ENCODE peak calls at places on chromosomes 12 and 14, in six cellular contexts. R is stomach; W is CD4-positive, alpha-beta memory T cell; Z is cardiac muscle cell; G is CD4-positive, CD25-positive, alpha-beta regulatory T cell; D is pancreas. H is an unnamed sample. For H3K4me1, the result is how much of the 10 kb centered on the place peaks cover.

GRCh38 chr14:74658535-74659130 is 46.6 kb upstream of the LTBP2 start:
- DNase-seq in Z (no peak), W (no peak), G (no peak), D (no peak), R (no peak), H (no peak)

GRCh38 chr14:106694638-106695393 is 1168.4 kb downstream of the TMEM121 start:
- DNase-seq in D (no peak), Z (no peak), W (peak), G (peak), R (no peak), H (peak)

GRCh38 chr14:55303646-55304277 is 32.5 kb downstream of the FBXO34 start:
- DNase-seq in Z (no peak), D (no peak), G (no peak), R (no peak), W (no peak), H (no peak)

GRCh38 chr12:107127482-107128185 is 34.3 kb upstream of the CRY1 start:
- DNase-seq in R (no peak), W (no peak), D (no peak), G (no peak), Z (no peak), H (no peak)

GRCh38 chr14:104446611-104447010 is 133.0 kb upstream of the C14orf180 start:
- DNase-seq in R (peak), W (no peak), Z (no peak), D (no peak), G (no peak), H (no peak)

GRCh38 chr12:117498256-117498655 is 136.8 kb upstream of the NOS1 start:
- DNase-seq in G (no peak), Z (no peak), R (no peak), D (peak), W (no peak), H (no peak)

GRCh38 chr12:131287015-131287937 is 333.6 kb downstream of the ADGRD1 start:
- DNase-seq in Z (no peak), R (no peak), W (no peak), G (no peak), D (peak), H (no peak)

GRCh38 chr12:55717397-55718007 is 1.7 kb downstream of the BLOC1S1 start:
- DNase-seq in D (no peak), Z (no peak), R (no peak), G (no peak), W (no peak), H (no peak)

GRCh38 chr12:105741786-105742566 is 396.8 kb downstream of the NUAK1 start:
- DNase-seq in G (no peak), W (no peak), Z (no peak), R (no peak), D (no peak), H (no peak)

GRCh38 chr14:94122438-94122837 is 7.0 kb downstream of the IFI27L2 start:
- DNase-seq in R (peak), W (no peak), D (no peak), Z (no peak), G (no peak), H (no peak)

GRCh38 chr12:17680220-17680619 is 409.8 kb downstream of the RERGL start:
- DNase-seq in R (no peak), D (no peak), Z (no peak), G (no peak), W (no peak), H (no peak)

GRCh38 chr12:108052260-108052659 is 76.8 kb upstream of the WSCD2 start:
- DNase-seq in Z (no peak), W (peak), D (no peak), G (no peak), R (no peak), H (no peak)

GRCh38 chr14:75428230-75429104 is 645 bp downstream of the JDP2 start:
- DNase-seq in R (peak), G (no peak), D (peak), Z (peak), W (no peak), H (no peak)

GRCh38 chr14:92755495-92755894 is 7.1 kb upstream of the LGMN start:
- DNase-seq in R (no peak), W (no peak), G (no peak), Z (no peak), D (no peak), H (no peak)

GRCh38 chr12:119134673-119135072 is 44.1 kb upstream of the HSPB8 start:
- DNase-seq in G (no peak), R (no peak), W (no peak), D (no peak), Z (no peak), H (no peak)

GRCh38 chr12:25904442-25904841 is 54.0 kb upstream of the RASSF8 start:
- DNase-seq in Z (no peak), W (no peak), R (no peak), D (no peak), G (no peak), H (no peak)

GRCh38 chr14:81485372-81485771 is 48.3 kb downstream of the SEL1L start:
- DNase-seq in R (no peak), D (no peak), Z (no peak), W (peak), G (no peak), H (no peak)

GRCh38 chr12:121676190-121676589 is 6.7 kb upstream of the MORN3 start:
- DNase-seq in W (no peak), D (no peak), Z (no peak), R (no peak), G (no peak), H (no peak)

GRCh38 chr14:64467131-64467530 is 1.8 kb downstream of the AKAP5 start:
- DNase-seq in W (no peak), Z (no peak), G (no peak), R (no peak), D (no peak), H (no peak)

GRCh38 chr14:51396222-51396815 is 156.3 kb downstream of the TMX1 start:
- DNase-seq in Z (no peak), G (no peak), W (no peak), D (peak), R (no peak), H (no peak)

GRCh38 chr14:30295980-30296379 is 263.0 kb upstream of the G2E3 start:
- DNase-seq in G (no peak), D (no peak), W (no peak), R (no peak), Z (peak), H (no peak)

GRCh38 chr12:14901228-14901562 is 15.5 kb upstream of the MGP start:
- DNase-seq in W (no peak), Z (no peak), R (no peak), D (no peak), G (no peak), H (no peak)

GRCh38 chr12:52647601-52648000 is 4.4 kb downstream of the KRT2 start:
- DNase-seq in W (no peak), G (no peak), R (no peak), D (no peak), Z (no peak), H (no peak)

GRCh38 chr12:1353451-1353850 is 240.9 kb downstream of the FBXL14 start:
- DNase-seq in Z (no peak), D (no peak), G (no peak), W (no peak), R (no peak), H (no peak)

GRCh38 chr12:116397148-116397547 is 119.7 kb upstream of the MED13L start:
- DNase-seq in Z (no peak), G (no peak), R (no peak), D (no peak), W (no peak), H (no peak)

GRCh38 chr12:25594376-25594775 is 41.3 kb upstream of the LMNTD1 start:
- DNase-seq in Z (no peak), W (no peak), G (no peak), D (no peak), R (no peak), H (no peak)

GRCh38 chr12:64824500-64825142 is at the start of gene TBC1D30:
- DNase-seq in G (no peak), W (no peak), R (no peak), D (no peak), Z (peak), H (no peak)

GRCh38 chr14:20798932-20799331 is 3.7 kb downstream of the RNASE1 start:
- DNase-seq in G (no peak), R (no peak), D (no peak), W (no peak), Z (no peak), H (no peak)

GRCh38 chr14:104228716-104229620 is 90.6 kb downstream of the KIF26A start:
- DNase-seq in W (no peak), G (no peak), Z (no peak), R (no peak), D (no peak), H (no peak)

GRCh38 chr12:124452576-124453391 is 114.6 kb downstream of the NCOR2 start:
- DNase-seq in D (no peak), Z (no peak), R (no peak), G (no peak), W (no peak), H (no peak)

GRCh38 chr12:46207644-46208043 is 61.2 kb downstream of the SLC38A1 start:
- DNase-seq in D (no peak), R (no peak), Z (no peak), G (no peak), W (no peak), H (no peak)

GRCh38 chr12:111699-112591 is 45.4 kb downstream of the IQSEC3 start:
- DNase-seq in R (no peak), D (no peak), G (no peak), Z (no peak), W (no peak), H (no peak)

GRCh38 chr14:90375934-90376333 is 20.9 kb upstream of the CALM1 start:
- DNase-seq in D (no peak), W (no peak), R (no peak), Z (no peak), G (no peak), H (no peak)

GRCh38 chr12:60872850-60873713 is 1277.3 kb downstream of the SLC16A7 start:
- DNase-seq in D (no peak), Z (no peak), G (no peak), R (no peak), W (no peak), H (no peak)

GRCh38 chr14:68681256-68681655 is 111.6 kb downstream of the ZFP36L1 start:
- DNase-seq in Z (no peak), R (no peak), W (no peak), G (no peak), D (no peak), H (no peak)

GRCh38 chr14:68680541-68681051 is 112.3 kb downstream of the ZFP36L1 start:
- DNase-seq in G (no peak), Z (no peak), W (no peak), R (no peak), D (no peak), H (no peak)

GRCh38 chr14:68683326-68683725 is 109.5 kb downstream of the ZFP36L1 start:
- DNase-seq in W (no peak), R (no peak), D (no peak), Z (no peak), G (no peak), H (no peak)

GRCh38 chr14:68684466-68685418 is 108.1 kb downstream of the ZFP36L1 start:
- DNase-seq in W (no peak), R (no peak), G (no peak), Z (no peak), D (no peak), H (no peak)

GRCh38 chr14:68682166-68683103 is 110.4 kb downstream of the ZFP36L1 start:
- DNase-seq in W (no peak), G (no peak), Z (no peak), D (no peak), R (no peak), H (peak)
- H3K4me1 ChIP-seq in W (half or more), G (half or more), Z (under half), D (under half), R (half or more), H (under half)

DNA sequence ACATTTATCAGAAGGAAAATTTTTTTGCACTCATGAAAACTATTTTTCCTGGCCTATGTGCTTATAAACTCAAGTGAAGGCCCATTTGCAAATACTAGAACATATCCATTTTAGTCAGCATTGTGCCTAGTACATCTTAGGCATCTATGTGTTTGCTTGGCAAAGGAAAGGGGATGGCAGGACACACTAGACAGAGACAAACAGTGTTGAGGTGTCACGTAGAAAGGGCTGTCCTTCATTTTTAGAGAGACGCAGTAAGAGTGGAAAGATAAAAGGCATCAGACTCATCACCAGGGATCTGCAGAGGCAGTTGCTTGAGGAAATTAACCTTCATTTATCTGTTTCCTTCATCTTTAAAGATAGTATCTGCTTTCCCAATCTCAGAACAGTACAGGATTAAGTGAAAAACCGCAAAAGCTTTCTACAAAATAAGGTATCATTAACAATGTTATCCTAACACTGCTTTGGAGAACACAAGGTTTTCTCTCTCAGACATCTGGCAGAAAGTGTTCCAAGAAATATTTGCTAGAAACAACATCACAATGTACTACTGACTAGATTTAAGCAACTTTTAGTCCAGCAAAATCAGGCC is 2.1 kb downstream of the YBX3 start:
- DNase-seq in D (no peak), Z (no peak), G (no peak), R (no peak), W (no peak), H (no peak)
- H3K4me1 ChIP-seq in D (under half), Z (under half), G (under half), R (under half), W (under half), H (under half)

DNA sequence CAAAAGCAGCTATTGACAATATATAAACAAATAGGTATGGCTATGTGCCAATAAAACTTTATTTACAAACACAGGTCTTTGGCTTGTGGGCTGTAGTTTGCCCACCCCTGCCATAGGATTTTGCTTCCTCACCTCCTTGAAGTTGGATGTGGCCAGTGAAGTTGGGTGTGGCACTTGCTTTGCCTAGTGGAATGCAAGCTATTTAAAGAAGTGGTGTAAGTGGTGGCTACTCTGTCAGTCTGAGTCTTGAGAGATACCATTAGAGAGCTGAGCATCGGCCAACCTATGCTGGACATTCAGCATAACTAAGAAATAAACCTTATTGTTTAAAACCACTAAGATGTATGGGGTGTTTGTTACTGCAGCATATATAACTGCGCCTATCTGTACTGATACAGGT is 321.3 kb downstream of the RGS6 start:
- DNase-seq in W (no peak), D (no peak), G (no peak), R (no peak), Z (no peak), H (no peak)
- H3K4me1 ChIP-seq in W (under half), D (under half), G (under half), R (under half), Z (under half), H (under half)

GRCh38 chr12:123102781-123103503 is 47.9 kb downstream of the PITPNM2 start:
- DNase-seq in Z (no peak), G (no peak), R (no peak), D (no peak), W (no peak), H (no peak)
- H3K4me1 ChIP-seq in Z (under half), G (under half), R (under half), D (under half), W (under half), H (under half)

GRCh38 chr12:79901506-79901905 is 33.4 kb downstream of the PPP1R12A start:
- DNase-seq in D (no peak), R (no peak), G (no peak), W (no peak), Z (no peak), H (no peak)

GRCh38 chr12:79900199-79900598 is 34.7 kb downstream of the PPP1R12A start:
- DNase-seq in G (no peak), W (no peak), D (no peak), Z (no peak), R (no peak), H (no peak)

GRCh38 chr12:79897617-79898016 is 37.3 kb downstream of the PPP1R12A start:
- DNase-seq in Z (no peak), D (no peak), G (no peak), R (no peak), W (no peak), H (no peak)

GRCh38 chr12:79895804-79896203 is 39.1 kb downstream of the PPP1R12A start:
- DNase-seq in Z (no peak), D (no peak), G (no peak), R (no peak), W (no peak), H (no peak)

GRCh38 chr12:79900951-79901350 is 33.9 kb downstream of the PPP1R12A start:
- DNase-seq in D (no peak), R (no peak), W (no peak), Z (no peak), G (no peak), H (no peak)
- H3K4me1 ChIP-seq in D (under half), R (under half), W (under half), Z (under half), G (under half), H (under half)

GRCh38 chr12:57150400-57150799 is 3.0 kb upstream of the LRP1-AS start:
- DNase-seq in G (no peak), R (no peak), Z (no peak), D (no peak), W (no peak), H (no peak)
- H3K4me1 ChIP-seq in G (under half), R (half or more), Z (under half), D (under half), W (under half), H (under half)

H was measured in effector memory CD4-positive, alpha-beta T cell.